ENCODE peak calls at places on chromosome 6, in six cellular contexts. H is CD4-positive, alpha-beta T cell; Y is ovary; U is progenitor cell of endocrine pancreas; R is HepG2; W is endothelial cell. M is an unnamed sample.

GRCh38 chr6:43089874-43090556 is 13.9 kb downstream of the PTK7 start:
- DNase-seq in U (no peak), W (no peak), R (peak; percentile 95), Y (no peak), H (no peak), M (no peak)

GRCh38 chr6:157669747-157670216 is 153.3 kb upstream of the SNX9 start:
- DNase-seq in Y (peak; percentile 80), H (no peak), R (peak; percentile 28), U (no peak), W (no peak), M (peak; percentile 46)

GRCh38 chr6:305371-306206 is 13.3 kb downstream of the DUSP22 start:
- DNase-seq in Y (no peak), W (no peak), R (no peak), H (no peak), U (no peak), M (no peak)

GRCh38 chr6:35587167-35587566 is 74.5 kb upstream of the TULP1 start:
- DNase-seq in H (no peak), Y (no peak), U (no peak), R (no peak), W (no peak), M (no peak)

GRCh38 chr6:169905041-169905807 is 153.8 kb downstream of the ERMARD start:
- DNase-seq in W (no peak), R (no peak), H (no peak), U (no peak), Y (peak; percentile 81), M (no peak)

GRCh38 chr6:132365319-132365907 is 35.9 kb downstream of the MOXD1 start:
- DNase-seq in H (no peak), Y (no peak), U (no peak), W (no peak), R (no peak), M (no peak)

GRCh38 chr6:32226434-32226833 is 2.6 kb upstream of the NOTCH4 start:
- DNase-seq in U (no peak), W (no peak), R (no peak), Y (no peak), H (no peak), M (no peak)

GRCh38 chr6:166929534-166930189 is 26.7 kb downstream of the RNASET2 start:
- DNase-seq in R (no peak), Y (no peak), H (no peak), W (no peak), U (no peak), M (no peak)

GRCh38 chr6:163415176-163415619 is 680 bp downstream of the QKI start:
- DNase-seq in U (no peak), W (no peak), H (no peak), Y (peak; percentile 65), R (no peak), M (peak; percentile 20)

GRCh38 chr6:128638817-128639216 is 118.4 kb upstream of the PTPRK start:
- DNase-seq in U (no peak), R (no peak), W (no peak), Y (no peak), H (no peak), M (no peak)

GRCh38 chr6:36269834-36270705 is at the start of gene PNPLA1:
- DNase-seq in U (no peak), W (no peak), H (no peak), Y (no peak), R (no peak), M (no peak)

GRCh38 chr6:17505062-17505476 is 95.0 kb upstream of the FAM8A1 start:
- DNase-seq in W (no peak), H (no peak), R (peak; percentile 15), U (no peak), Y (no peak), M (no peak)

GRCh38 chr6:17836298-17836697 is 129.6 kb upstream of the NUP153 start:
- DNase-seq in W (no peak), U (no peak), Y (no peak), H (no peak), R (no peak), M (no peak)

GRCh38 chr6:133377219-133377618 is 136.1 kb downstream of the EYA4 start:
- DNase-seq in Y (no peak), R (no peak), W (no peak), H (no peak), U (no peak), M (no peak)

GRCh38 chr6:132043148-132043547 is 92.0 kb upstream of the CCN2 start:
- DNase-seq in U (no peak), H (no peak), R (no peak), W (no peak), Y (no peak), M (no peak)

GRCh38 chr6:39804666-39805065 is 12.5 kb downstream of the DAAM2 start:
- DNase-seq in W (no peak), Y (no peak), U (no peak), R (no peak), H (no peak), M (no peak)

GRCh38 chr6:156687875-156688549 is 89.2 kb upstream of the ARID1B start:
- DNase-seq in W (peak; percentile 25), H (no peak), U (no peak), R (no peak), Y (peak; percentile 44), M (peak; percentile 8)

GRCh38 chr6:159969204-159969912 is 476 bp downstream of the IGF2R start:
- DNase-seq in W (peak; percentile 65), Y (peak; percentile 73), R (no peak), U (peak; percentile 42), H (no peak), M (peak; percentile 44)

GRCh38 chr6:97097068-97098047 is 172.8 kb downstream of the KLHL32 start:
- DNase-seq in W (no peak), Y (no peak), R (no peak), H (no peak), U (no peak), M (no peak)

GRCh38 chr6:8268606-8269005 is 166.3 kb upstream of the EEF1E1 start:
- DNase-seq in Y (no peak), W (no peak), R (no peak), H (no peak), U (no peak), M (no peak)

DNA sequence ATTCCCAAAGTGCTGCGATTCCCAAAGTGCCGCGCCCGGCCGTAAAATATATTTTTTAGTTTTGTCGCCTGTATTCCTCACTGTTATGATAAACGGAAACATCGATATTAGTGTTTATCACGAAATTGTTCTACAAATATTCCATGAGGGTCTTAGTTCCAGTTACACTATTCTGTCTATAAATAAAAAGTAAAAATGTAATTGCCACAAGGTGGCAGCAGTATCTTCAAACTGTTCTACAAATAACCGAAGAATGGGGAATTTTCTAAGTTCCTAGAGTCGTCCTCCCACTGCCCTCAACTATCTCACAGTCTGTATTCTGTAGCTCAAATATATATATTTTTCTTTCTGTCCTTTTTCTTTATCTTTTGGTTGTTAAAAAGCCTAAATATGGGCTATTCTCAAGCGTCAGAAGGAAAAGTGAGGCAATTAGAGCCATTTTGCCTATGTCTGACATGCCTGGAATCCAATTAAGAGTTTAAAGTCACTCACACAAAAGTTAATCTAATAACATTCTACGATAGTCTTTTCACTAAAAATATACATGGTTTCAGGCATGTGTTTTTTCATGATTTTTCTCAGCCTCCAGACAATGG is 14.1 kb upstream of the FAM162B start:
- DNase-seq in H (no peak), U (no peak), W (no peak), R (peak; percentile 58), Y (no peak), M (no peak)
- TF ChIP-seq CTCF in H (peak; percentile 43), U (peak; percentile 69), W (peak; percentile 72), R (peak; percentile 72), Y (no peak), M (peak; percentile 74)

DNA sequence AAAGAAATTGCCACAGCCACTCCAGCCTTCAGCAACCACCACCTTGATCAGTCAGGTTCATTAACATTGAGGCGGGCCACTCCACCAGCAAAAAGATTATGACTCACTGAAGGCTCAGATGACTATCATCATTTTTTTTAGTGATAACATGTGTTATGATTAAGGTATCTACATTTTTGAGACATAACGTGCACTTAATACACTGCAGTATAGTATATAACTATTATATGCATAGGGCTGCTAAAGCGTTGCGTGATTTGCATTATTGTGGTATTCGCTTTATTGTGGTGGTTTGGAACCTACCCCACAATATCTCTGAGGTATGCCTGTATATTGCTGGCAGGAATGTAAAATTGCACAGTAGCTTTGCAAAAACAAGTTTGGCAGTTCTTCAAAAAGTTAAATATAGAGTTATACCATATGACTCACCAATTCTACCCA is 6.8 kb upstream of the RIPK1 start:
- DNase-seq in Y (no peak), W (no peak), H (no peak), U (no peak), R (no peak), M (no peak)
- TF ChIP-seq CTCF in Y (no peak), W (no peak), H (no peak), U (no peak), R (no peak), M (no peak)

GRCh38 chr6:151388997-151389639 is 2.2 kb downstream of the ZBTB2 start:
- DNase-seq in U (no peak), R (no peak), Y (no peak), H (no peak), W (peak; percentile 15), M (no peak)
- TF ChIP-seq CTCF in U (no peak), R (no peak), Y (no peak), H (no peak), W (no peak), M (no peak)

GRCh38 chr6:119174879-119175817 is 96.7 kb upstream of the FAM184A start:
- DNase-seq in R (no peak), U (no peak), W (no peak), Y (no peak), H (no peak), M (no peak)
- TF ChIP-seq CTCF in R (no peak), U (no peak), W (no peak), Y (no peak), H (no peak), M (no peak)